ENCODE peak calls at places on chromosomes 13 and 19, in four cellular contexts. H is CD4-positive, alpha-beta memory T cell; I is body of pancreas; Q is left ventricle myocardium inferior. C is an unnamed sample.

GRCh38 chr13:60351326-60351725 is 45.7 kb upstream of the TDRD3 start:
- DNase-seq in H (no peak), I (peak; percentile 7), Q (no peak), C (no peak)

GRCh38 chr19:29667941-29668340 is 2.7 kb downstream of the PLEKHF1 start:
- DNase-seq in H (peak; percentile 73), I (no peak), Q (no peak), C (no peak)

GRCh38 chr19:49133621-49134454 is 14.5 kb downstream of the PPFIA3 start:
- DNase-seq in H (peak; percentile 34), I (peak; percentile 77), Q (peak; percentile 71), C (no peak)

GRCh38 chr19:33302974-33303790 is 848 bp upstream of the CEBPA start:
- DNase-seq in H (peak; percentile 12), I (peak; percentile 72), Q (peak; percentile 57), C (no peak)

GRCh38 chr19:3057275-3057714 is 5.0 kb downstream of the TLE5 start:
- DNase-seq in H (no peak), I (peak; percentile 97), Q (peak; percentile 88), C (peak; percentile 90)

GRCh38 chr19:43798546-43799409 is 3.5 kb downstream of the LYPD5 start:
- DNase-seq in H (peak; percentile 28), I (peak; percentile 53), Q (no peak), C (no peak)

GRCh38 chr19:6590458-6591319 is at the start of gene CD70:
- DNase-seq in H (peak; percentile 40), I (no peak), Q (no peak), C (no peak)

GRCh38 chr13:39788097-39788496 is 132.6 kb downstream of the COG6 start:
- DNase-seq in H (no peak), I (no peak), Q (peak; percentile 22), C (no peak)

GRCh38 chr19:6925801-6926751 is 38.7 kb downstream of the ADGRE1 start:
- DNase-seq in H (peak; percentile 22), I (no peak), Q (no peak), C (no peak)

GRCh38 chr13:114111577-114111976 is 20.8 kb downstream of the RASA3 start:
- DNase-seq in H (no peak), I (no peak), Q (no peak), C (peak; percentile 23)

GRCh38 chr19:31347828-31348314 is 1.4 kb downstream of the TSHZ3 start:
- DNase-seq in H (no peak), I (no peak), Q (no peak), C (no peak)

GRCh38 chr13:109256866-109257760 is 529.3 kb downstream of the IRS2 start:
- DNase-seq in H (no peak), I (no peak), Q (no peak), C (peak; percentile 68)

GRCh38 chr19:8373867-8374813 is 10.2 kb downstream of the ANGPTL4 start:
- DNase-seq in H (no peak), I (peak; percentile 95), Q (no peak), C (peak; percentile 84)

GRCh38 chr19:35144600-35145436 is 1.8 kb downstream of the FXYD7 start:
- DNase-seq in H (peak; percentile 47), I (peak; percentile 30), Q (no peak), C (no peak)

GRCh38 chr13:100530645-100531044 is 57.9 kb downstream of the GGACT start:
- DNase-seq in H (no peak), I (no peak), Q (no peak), C (peak; percentile 54)

GRCh38 chr19:48664476-48664875 is 8.3 kb downstream of the NTN5 start:
- DNase-seq in H (no peak), I (no peak), Q (no peak), C (no peak)

GRCh38 chr13:68275758-68276157 is 1045.6 kb upstream of the PCDH9 start:
- DNase-seq in H (no peak), I (no peak), Q (no peak), C (no peak)

GRCh38 chr13:106835477-106835876 is 267.5 kb upstream of the ARGLU1 start:
- DNase-seq in H (no peak), I (no peak), Q (no peak), C (no peak)

GRCh38 chr19:35061583-35062373 is 20.3 kb downstream of the HPN start:
- DNase-seq in H (no peak), I (no peak), Q (no peak), C (no peak)

GRCh38 chr19:45917421-45918091 is 3.0 kb upstream of the NANOS2 start:
- DNase-seq in H (no peak), I (no peak), Q (no peak), C (no peak)

GRCh38 chr19:48726573-48726972 is 7.0 kb upstream of the MAMSTR start:
- DNase-seq in H (peak; percentile 39), I (no peak), Q (no peak), C (no peak)

GRCh38 chr13:31962661-31963345 is 68.8 kb upstream of the FRY start:
- DNase-seq in H (no peak), I (no peak), Q (no peak), C (no peak)

GRCh38 chr13:70932511-70932910 is 824.3 kb upstream of the KLHL1 start:
- DNase-seq in H (no peak), I (no peak), Q (no peak), C (no peak)

GRCh38 chr19:38375748-38376147 is 1.4 kb downstream of the PSMD8 start:
- DNase-seq in H (no peak), I (no peak), Q (peak; percentile 53), C (no peak)

GRCh38 chr19:38425810-38426466 is at the start of gene RASGRP4:
- DNase-seq in H (no peak), I (no peak), Q (peak; percentile 51), C (no peak)

GRCh38 chr19:1601613-1602064 is 3.6 kb downstream of the UQCR11 start:
- DNase-seq in H (no peak), I (no peak), Q (no peak), C (no peak)

GRCh38 chr19:49224856-49225255 is 67.3 kb downstream of the TRPM4 start:
- DNase-seq in H (no peak), I (peak; percentile 74), Q (peak; percentile 32), C (no peak)

GRCh38 chr19:5338661-5339469 is 1.7 kb downstream of the PTPRS start:
- DNase-seq in H (no peak), I (no peak), Q (no peak), C (no peak)

GRCh38 chr13:48235814-48236135 is 2.8 kb downstream of the ITM2B start:
- DNase-seq in H (no peak), I (no peak), Q (no peak), C (no peak)
- H3K9me3 ChIP-seq in H (no peaks in the 10 kb centered on the region), I (no peaks in the 10 kb centered on the region), Q (no peaks in the 10 kb centered on the region), C (no peaks in the 10 kb centered on the region)

GRCh38 chr13:21476893-21477472 is 17.9 kb upstream of the ZDHHC20 start:
- DNase-seq in H (peak; percentile 75), I (peak; percentile 87), Q (peak; percentile 77), C (peak; percentile 85)
- H3K4me3 ChIP-seq in H (no peak overlapping the region), I (peak overlapping the region; percentile 12), Q (peak overlapping the region; percentile 64), C (peak overlapping the region; percentile 47)

DNA sequence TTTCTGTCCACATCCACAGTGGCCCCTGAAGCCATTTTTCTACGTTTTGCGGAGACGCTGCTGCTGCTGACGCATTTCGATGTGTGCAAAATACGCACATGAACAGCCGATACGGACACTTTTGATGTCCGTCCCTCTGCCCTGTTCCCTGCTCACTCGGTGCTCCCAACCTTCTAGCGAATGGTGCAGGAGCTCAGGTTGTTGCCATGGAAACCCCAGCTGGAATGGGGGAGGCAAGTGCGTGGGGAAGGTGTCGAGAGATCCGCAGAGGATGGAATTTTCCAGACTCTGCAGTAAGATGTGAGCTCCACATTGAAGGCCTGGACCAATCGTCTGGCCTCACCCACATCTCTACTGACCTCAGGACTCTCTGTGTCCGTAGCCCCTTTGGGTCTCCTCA is 109.2 kb upstream of the USP29 start:
- DNase-seq in H (no peak), I (no peak), Q (no peak), C (no peak)
- H3K9me3 ChIP-seq in H (peaks cover 5% of the 10 kb centered on the region), I (no peaks in the 10 kb centered on the region), Q (no peaks in the 10 kb centered on the region), C (no peaks in the 10 kb centered on the region)

GRCh38 chr13:27404680-27405079 is 19.7 kb upstream of the GTF3A start:
- DNase-seq in H (no peak), I (peak; percentile 80), Q (no peak), C (no peak)
- H3K4me3 ChIP-seq in H (no peak overlapping the region), I (no peak overlapping the region), Q (no peak overlapping the region), C (no peak overlapping the region)

GRCh38 chr13:48551329-48551728 is 18.4 kb upstream of the RCBTB2 start:
- DNase-seq in H (no peak), I (no peak), Q (no peak), C (no peak)
- H3K9me3 ChIP-seq in H (peaks cover 13% of the 10 kb centered on the region), I (peaks cover 21% of the 10 kb centered on the region), Q (peaks cover 49% of the 10 kb centered on the region), C (no peaks in the 10 kb centered on the region)

GRCh38 chr13:24529478-24529877 is 16.9 kb upstream of the PARP4 start:
- DNase-seq in H (no peak), I (no peak), Q (no peak), C (no peak)
- H3K4me3 ChIP-seq in H (no peak overlapping the region), I (no peak overlapping the region), Q (no peak overlapping the region), C (no peak overlapping the region)

C was measured in right atrium auricular region.